ENCODE peak calls at places on chromosomes 16 and 17, in five cellular contexts. W, L, V, I and M are unnamed samples. For H3K9me3 and H3K27me3, the result is how much of the 10 kb centered on the place peaks cover.

GRCh38 chr17:42774066-42774750 is 959 bp downstream of the VPS25 start:
- DNase-seq in L (no peak), W (no peak), I (no peak), V (peak), M (no peak)

GRCh38 chr16:50644730-50645129 is 36.4 kb downstream of the SNX20 start:
- DNase-seq in V (no peak), W (no peak), L (peak), I (peak), M (peak)

GRCh38 chr17:56995776-56996175 is 17.8 kb downstream of the SCPEP1 start:
- DNase-seq in V (peak), I (no peak), W (no peak), L (peak), M (no peak)

GRCh38 chr16:27174798-27175197 is 28.5 kb upstream of the KDM8 start:
- DNase-seq in V (peak), W (no peak), I (peak), L (no peak), M (no peak)

GRCh38 chr17:78645421-78646295 is 68.5 kb upstream of the DNAH17 start:
- DNase-seq in W (peak), L (peak), V (peak), I (peak), M (no peak)

GRCh38 chr17:17514993-17515920 is 19.1 kb upstream of the RASD1 start:
- DNase-seq in I (no peak), W (no peak), V (peak), L (no peak), M (no peak)

GRCh38 chr17:49717371-49717841 is 9.6 kb upstream of the SLC35B1 start:
- DNase-seq in L (peak), I (no peak), W (peak), V (no peak), M (no peak)

GRCh38 chr16:17257426-17257825 is 213.3 kb downstream of the XYLT1 start:
- DNase-seq in V (no peak), I (no peak), L (no peak), W (no peak), M (no peak)

GRCh38 chr17:10683853-10684252 is 13.5 kb downstream of the SCO1 start:
- DNase-seq in I (no peak), L (no peak), W (no peak), V (peak), M (no peak)

GRCh38 chr16:28874406-28874805 is 3.9 kb upstream of the ATP2A1 start:
- DNase-seq in L (no peak), V (no peak), I (no peak), W (no peak), M (no peak)

GRCh38 chr17:82489117-82489516 is 30.4 kb upstream of the FOXK2 start:
- DNase-seq in I (no peak), L (no peak), W (peak), V (peak), M (peak)

GRCh38 chr17:69246726-69247375 is 18.2 kb upstream of the ABCA10 start:
- DNase-seq in I (no peak), L (no peak), W (no peak), V (peak), M (no peak)

GRCh38 chr17:410674-411401 is 58.2 kb upstream of the RPH3AL start:
- DNase-seq in V (peak), I (no peak), L (peak), W (no peak), M (peak)

GRCh38 chr17:59365383-59365981 is 34.0 kb downstream of the YPEL2 start:
- DNase-seq in V (no peak), L (no peak), I (no peak), W (peak), M (no peak)

GRCh38 chr17:74922172-74922571 is 883 bp downstream of the USH1G start:
- DNase-seq in V (no peak), L (peak), I (no peak), W (no peak), M (no peak)

GRCh38 chr17:79607941-79608728 is 2.7 kb downstream of the RBFOX3 start:
- DNase-seq in L (peak), W (peak), V (no peak), I (no peak), M (peak)

GRCh38 chr16:316741-317464 is 33.9 kb downstream of the PDIA2 start:
- DNase-seq in L (no peak), I (no peak), W (no peak), V (no peak), M (no peak)

GRCh38 chr17:16072031-16072430 is 72.4 kb downstream of the TTC19 start:
- DNase-seq in W (no peak), V (no peak), L (no peak), I (no peak), M (no peak)

DNA sequence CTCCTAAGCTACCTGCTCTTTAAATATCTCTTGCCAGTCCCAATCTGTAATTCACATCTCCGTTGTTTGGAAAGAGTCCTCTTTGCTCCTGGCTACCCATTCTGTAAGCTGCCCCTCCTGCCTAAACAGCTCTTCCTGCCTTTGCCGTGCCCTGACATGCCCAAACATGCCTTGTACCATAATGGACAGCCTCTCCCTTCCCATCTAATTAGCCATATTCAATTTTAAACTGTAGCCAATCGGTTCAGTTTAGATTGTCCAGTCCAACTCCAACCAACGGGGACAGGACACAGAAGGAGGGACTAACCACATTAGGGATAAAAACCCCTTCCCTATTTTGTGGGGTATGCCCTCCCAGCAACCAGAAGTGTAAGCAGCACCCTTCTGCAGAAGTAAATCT is 30.6 kb upstream of the CLEC3A start:
- DNase-seq in V (no peak), I (no peak), L (no peak), W (no peak), M (no peak)
- H3K9me3 ChIP-seq in V (under half), I (under half), L (under half), W (under half), M (under half)

DNA sequence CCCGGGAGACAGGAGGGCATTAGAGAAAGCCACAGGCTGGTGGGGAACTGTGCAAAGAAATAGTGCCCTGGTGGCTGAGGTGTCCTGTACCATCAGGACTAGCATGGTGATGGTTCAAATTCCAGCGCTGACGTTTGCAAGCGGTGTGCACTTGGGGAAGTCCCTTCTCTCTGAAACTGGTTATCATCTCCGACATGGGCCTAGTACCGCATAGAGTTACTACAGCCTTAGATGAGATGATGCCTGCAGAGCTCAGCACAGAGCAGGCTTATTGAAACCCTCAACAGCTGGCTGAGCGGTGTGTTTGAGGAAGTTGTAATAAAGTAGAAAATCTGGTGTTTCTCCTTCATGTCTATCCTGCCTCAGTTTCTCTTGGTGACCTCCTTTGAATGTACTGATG is 136.7 kb upstream of the WSCD1 start:
- DNase-seq in L (no peak), V (no peak), I (no peak), W (no peak), M (no peak)
- H3K27me3 ChIP-seq in L (under half), V (under half), I (under half), W (under half), M (under half)

GRCh38 chr17:77456951-77457548 is 316.3 kb downstream of the SEC14L1 start:
- DNase-seq in W (no peak), V (no peak), L (no peak), I (peak), M (no peak)

GRCh38 chr17:77456271-77456950 is 315.6 kb downstream of the SEC14L1 start:
- DNase-seq in L (no peak), W (no peak), V (no peak), I (peak), M (no peak)

GRCh38 chr17:77459018-77459755 is 318.4 kb downstream of the SEC14L1 start:
- DNase-seq in W (no peak), I (no peak), L (no peak), V (no peak), M (no peak)

GRCh38 chr17:77457572-77458201 is 316.9 kb downstream of the SEC14L1 start:
- DNase-seq in I (no peak), L (no peak), V (no peak), W (no peak), M (no peak)

GRCh38 chr17:77458202-77459017 is 317.6 kb downstream of the SEC14L1 start:
- DNase-seq in I (no peak), L (no peak), V (no peak), W (no peak), M (no peak)
- TF ChIP-seq POLR2A in I (no peak), L (no peak), V (no peak), W (no peak), M (no peak)

DNA sequence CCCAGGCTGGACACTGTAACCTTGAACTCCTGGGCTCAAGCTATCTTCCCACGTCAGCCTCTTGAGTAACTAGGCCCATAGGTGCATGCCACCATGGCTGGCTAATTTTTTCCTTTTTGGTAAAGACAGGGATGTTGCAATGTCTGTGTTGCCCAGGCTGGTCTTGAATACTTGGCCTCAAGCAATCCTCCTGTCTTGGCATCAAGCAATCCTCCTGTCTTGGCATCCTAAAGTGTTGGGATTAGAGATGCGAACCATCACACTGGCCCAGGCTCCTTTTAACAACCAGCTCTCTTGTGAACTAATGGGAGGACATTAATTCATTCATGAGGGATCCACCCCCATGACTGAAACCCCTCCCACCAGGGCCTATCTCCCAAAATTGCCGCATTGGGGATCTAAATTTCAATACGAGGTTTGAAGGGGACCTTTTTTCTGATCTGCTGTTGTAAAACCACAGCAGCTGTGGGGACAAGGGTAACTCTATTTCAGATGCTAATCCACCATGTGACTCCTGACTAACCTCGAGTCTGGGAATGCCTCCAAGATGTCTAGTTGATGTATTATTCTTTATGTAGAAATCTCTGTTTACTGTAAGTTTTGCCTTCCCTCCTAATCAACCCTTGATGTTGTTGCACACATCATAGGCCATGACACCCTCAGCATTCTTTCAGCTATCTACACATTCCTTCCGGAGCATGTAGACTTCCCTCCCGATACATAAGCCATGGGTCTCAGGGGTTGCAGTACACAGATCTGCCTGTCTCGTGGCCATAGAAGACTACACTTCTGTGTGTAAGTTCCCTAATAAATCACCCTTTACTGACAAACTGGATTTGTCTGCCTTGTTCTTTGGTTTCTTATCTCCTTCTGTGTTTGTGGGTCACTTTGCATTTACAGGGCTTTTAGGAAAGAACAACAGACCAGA is 37.6 kb downstream of the RNF112 start:
- DNase-seq in V (peak), I (peak), W (no peak), L (peak), M (peak)
- H3K9me3 ChIP-seq in V (under half), I (under half), W (under half), L (under half), M (under half)

GRCh38 chr16:70777973-70778406 is 23.0 kb downstream of the VAC14 start:
- DNase-seq in I (no peak), V (peak), L (no peak), W (no peak), M (no peak)
- H3K27me3 ChIP-seq in I (under half), V (under half), L (under half), W (under half), M (under half)

DNA sequence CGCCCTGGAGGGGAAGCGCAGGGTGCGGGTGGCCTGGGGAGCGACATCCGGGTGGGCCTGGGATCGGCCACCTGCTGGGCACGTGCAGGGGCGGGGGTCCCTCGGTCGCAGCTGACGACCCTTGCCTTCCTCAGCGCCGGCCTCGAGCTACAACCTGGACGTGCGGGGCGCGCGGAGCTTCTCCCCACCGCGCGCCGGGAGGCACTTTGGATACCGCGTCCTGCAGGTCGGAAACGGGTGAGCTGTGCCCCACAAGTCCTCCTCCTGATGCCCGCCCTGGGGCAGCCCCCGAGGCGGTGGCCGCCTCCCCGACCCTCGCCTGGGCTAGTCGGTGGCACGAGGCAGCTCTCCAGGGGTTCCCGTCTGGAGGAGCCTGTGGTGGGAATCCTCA is 1.5 kb downstream of the ITGAL start:
- DNase-seq in I (no peak), W (no peak), L (no peak), V (no peak), M (no peak)
- TF ChIP-seq POLR2A in I (no peak), W (no peak), L (no peak), V (no peak), M (no peak)

GRCh38 chr16:74305286-74305685 is 8.7 kb downstream of the PSMD7 start:
- DNase-seq in L (no peak), I (no peak), V (no peak), W (no peak), M (no peak)
- H3K9me3 ChIP-seq in L (under half), I (under half), V (under half), W (under half), M (under half)